ENCODE peak calls at places on chromosome 10, in nine cellular contexts. N is A549, A is tibial artery, M is tibial nerve, P is suprapubic skin, T is Peyer's patch, J is left ventricle myocardium inferior, V is upper lobe of right lung, W is body of pancreas. F is an unnamed sample.

GRCh38 chr10:78371118-78371517 is 337.5 kb downstream of the RPS24 start:
- DNase-seq in N (no peak), A (no peak), M (no peak), P (no peak), T (no peak), J (no peak), V (no peak), W (peak), F (peak)

GRCh38 chr10:133123050-133123745 is 35.5 kb downstream of the ADGRA1 start:
- DNase-seq in N (no peak), A (no peak), M (no peak), P (peak), T (no peak), J (no peak), V (no peak), W (no peak), F (no peak)

GRCh38 chr10:24349379-24350110 is 140.6 kb downstream of the KIAA1217 start:
- DNase-seq in N (no peak), A (no peak), M (no peak), P (no peak), T (no peak), J (no peak), V (no peak), W (no peak), F (no peak)

GRCh38 chr10:51960494-51960895 is 261.1 kb upstream of the CSTF2T start:
- DNase-seq in N (peak), A (no peak), M (no peak), P (no peak), T (no peak), J (no peak), V (no peak), W (peak), F (no peak)

GRCh38 chr10:110426294-110427153 is 71.2 kb upstream of the DUSP5 start:
- DNase-seq in N (peak), A (no peak), M (no peak), P (no peak), T (no peak), J (no peak), V (peak), W (peak), F (no peak)

GRCh38 chr10:128456271-128456670 is 330.0 kb upstream of the MKI67 start:
- DNase-seq in N (no peak), A (peak), M (no peak), P (no peak), T (no peak), J (no peak), V (no peak), W (no peak), F (no peak)

GRCh38 chr10:127200646-127201045 is 4.3 kb upstream of the INSYN2A start:
- DNase-seq in N (no peak), A (no peak), M (no peak), P (no peak), T (no peak), J (no peak), V (no peak), W (no peak), F (no peak)

GRCh38 chr10:51860257-51860656 is 160.9 kb upstream of the CSTF2T start:
- DNase-seq in N (no peak), A (peak), M (no peak), P (no peak), T (no peak), J (no peak), V (no peak), W (peak), F (no peak)

GRCh38 chr10:129329375-129330040 is 137.5 kb upstream of the MGMT start:
- DNase-seq in N (no peak), A (no peak), M (no peak), P (no peak), T (no peak), J (no peak), V (no peak), W (no peak), F (no peak)

GRCh38 chr10:100148353-100149211 is 37.2 kb downstream of the ERLIN1 start:
- DNase-seq in N (peak), A (no peak), M (no peak), P (no peak), T (no peak), J (no peak), V (no peak), W (no peak), F (no peak)

GRCh38 chr10:79488870-79489269 is 23.5 kb upstream of the EIF5AL1 start:
- DNase-seq in N (no peak), A (no peak), M (no peak), P (peak), T (no peak), J (no peak), V (no peak), W (no peak), F (no peak)

GRCh38 chr10:35379226-35380137 is 43.2 kb downstream of the CCNY start:
- DNase-seq in N (no peak), A (peak), M (no peak), P (no peak), T (peak), J (peak), V (no peak), W (peak), F (no peak)

GRCh38 chr10:58175990-58176910 is 91.4 kb downstream of the IPMK start:
- DNase-seq in N (no peak), A (no peak), M (no peak), P (no peak), T (no peak), J (no peak), V (no peak), W (no peak), F (no peak)

GRCh38 chr10:133445268-133445732 is 8.4 kb upstream of the SCART1 start:
- DNase-seq in N (no peak), A (no peak), M (no peak), P (peak), T (no peak), J (no peak), V (no peak), W (no peak), F (no peak)

GRCh38 chr10:72794260-72794659 is 99.3 kb upstream of the OIT3 start:
- DNase-seq in N (peak), A (no peak), M (no peak), P (no peak), T (no peak), J (no peak), V (no peak), W (no peak), F (no peak)

GRCh38 chr10:132571565-132572544 is 34.3 kb downstream of the INPP5A start:
- DNase-seq in N (peak), A (no peak), M (no peak), P (peak), T (peak), J (no peak), V (no peak), W (peak), F (no peak)

GRCh38 chr10:71719464-71720303 is at the start of gene C10orf105:
- DNase-seq in N (no peak), A (no peak), M (no peak), P (no peak), T (no peak), J (no peak), V (no peak), W (no peak), F (no peak)

GRCh38 chr10:4069491-4069890 is 284.5 kb upstream of the KLF6 start:
- DNase-seq in N (no peak), A (no peak), M (no peak), P (no peak), T (no peak), J (no peak), V (no peak), W (no peak), F (no peak)

GRCh38 chr10:69881202-69881601 is 79.5 kb downstream of the COL13A1 start:
- DNase-seq in N (no peak), A (no peak), M (no peak), P (no peak), T (no peak), J (no peak), V (no peak), W (no peak), F (no peak)

GRCh38 chr10:95295031-95295755 is 4.4 kb upstream of the PDLIM1 start:
- DNase-seq in N (no peak), A (peak), M (no peak), P (no peak), T (peak), J (peak), V (peak), W (peak), F (no peak)

GRCh38 chr10:64277536-64277935 is 756.3 kb downstream of the REEP3 start:
- DNase-seq in N (no peak), A (no peak), M (no peak), P (no peak), T (no peak), J (no peak), V (no peak), W (no peak), F (no peak)

GRCh38 chr10:128625926-128626325 is 499.7 kb upstream of the MKI67 start:
- DNase-seq in N (no peak), A (no peak), M (no peak), P (peak), T (no peak), J (no peak), V (no peak), W (no peak), F (no peak)

GRCh38 chr10:78856421-78856820 is 212.3 kb upstream of the ZMIZ1 start:
- DNase-seq in N (no peak), A (no peak), M (no peak), P (no peak), T (no peak), J (peak), V (no peak), W (peak), F (no peak)

GRCh38 chr10:102850025-102850518 is 4.0 kb upstream of the BORCS7 start:
- DNase-seq in N (no peak), A (no peak), M (no peak), P (no peak), T (no peak), J (no peak), V (no peak), W (no peak), F (no peak)

GRCh38 chr10:42646692-42647640 is 8.6 kb upstream of the ZNF33B start:
- DNase-seq in N (no peak), A (no peak), M (no peak), P (no peak), T (no peak), J (no peak), V (no peak), W (peak), F (no peak)

GRCh38 chr10:126734957-126735356 is 64.5 kb upstream of the C10orf90 start:
- DNase-seq in N (no peak), A (no peak), M (no peak), P (no peak), T (no peak), J (no peak), V (no peak), W (no peak), F (no peak)

GRCh38 chr10:43120948-43121290 is 17.3 kb upstream of the CSGALNACT2 start:
- DNase-seq in N (no peak), A (peak), M (no peak), P (no peak), T (peak), J (no peak), V (peak), W (peak), F (no peak)

GRCh38 chr10:4526426-4526825 is 299.6 kb upstream of the AKR1E2 start:
- DNase-seq in N (no peak), A (no peak), M (no peak), P (no peak), T (no peak), J (no peak), V (no peak), W (no peak), F (no peak)

GRCh38 chr10:116740971-116741370 is 1.4 kb downstream of the HSPA12A start:
- DNase-seq in N (no peak), A (no peak), M (no peak), P (no peak), T (no peak), J (no peak), V (no peak), W (no peak), F (no peak)

GRCh38 chr10:102120987-102121738 is 995 bp upstream of the LDB1 start:
- DNase-seq in N (no peak), A (peak), M (peak), P (no peak), T (peak), J (peak), V (peak), W (peak), F (no peak)

GRCh38 chr10:48365668-48366067 is 59.2 kb downstream of the MAPK8 start:
- DNase-seq in N (no peak), A (no peak), M (no peak), P (no peak), T (no peak), J (no peak), V (no peak), W (no peak), F (no peak)

GRCh38 chr10:24518981-24519597 is 204.6 kb downstream of the ARHGAP21 start:
- DNase-seq in N (peak), A (peak), M (peak), P (no peak), T (peak), J (peak), V (no peak), W (peak), F (peak)

GRCh38 chr10:132408367-132408781 is 11.4 kb downstream of the PWWP2B start:
- DNase-seq in N (no peak), A (no peak), M (no peak), P (no peak), T (peak), J (no peak), V (peak), W (peak), F (no peak)

GRCh38 chr10:56269181-56269580 is 91.9 kb downstream of the ZWINT start:
- DNase-seq in N (peak), A (no peak), M (no peak), P (no peak), T (no peak), J (no peak), V (no peak), W (no peak), F (no peak)

GRCh38 chr10:90787906-90788491 is 69.8 kb downstream of the HTR7 start:
- DNase-seq in N (peak), A (no peak), M (no peak), P (no peak), T (peak), J (no peak), V (no peak), W (peak), F (no peak)

GRCh38 chr10:93554760-93555432 is 11.6 kb upstream of the FFAR4 start:
- DNase-seq in N (peak), A (peak), M (peak), P (no peak), T (peak), J (peak), V (peak), W (peak), F (peak)

GRCh38 chr10:75400769-75401568 is 595 bp downstream of the ZNF503 start:
- DNase-seq in N (peak), A (peak), M (peak), P (peak), T (peak), J (peak), V (peak), W (peak), F (no peak)

GRCh38 chr10:116910924-116911323 is 61.6 kb downstream of the ENO4 start:
- DNase-seq in N (no peak), A (no peak), M (no peak), P (no peak), T (no peak), J (no peak), V (no peak), W (no peak), F (no peak)

GRCh38 chr10:8043569-8044306 is 10.8 kb upstream of the GATA3 start:
- DNase-seq in N (no peak), A (no peak), M (no peak), P (no peak), T (no peak), J (no peak), V (no peak), W (no peak), F (no peak)

DNA sequence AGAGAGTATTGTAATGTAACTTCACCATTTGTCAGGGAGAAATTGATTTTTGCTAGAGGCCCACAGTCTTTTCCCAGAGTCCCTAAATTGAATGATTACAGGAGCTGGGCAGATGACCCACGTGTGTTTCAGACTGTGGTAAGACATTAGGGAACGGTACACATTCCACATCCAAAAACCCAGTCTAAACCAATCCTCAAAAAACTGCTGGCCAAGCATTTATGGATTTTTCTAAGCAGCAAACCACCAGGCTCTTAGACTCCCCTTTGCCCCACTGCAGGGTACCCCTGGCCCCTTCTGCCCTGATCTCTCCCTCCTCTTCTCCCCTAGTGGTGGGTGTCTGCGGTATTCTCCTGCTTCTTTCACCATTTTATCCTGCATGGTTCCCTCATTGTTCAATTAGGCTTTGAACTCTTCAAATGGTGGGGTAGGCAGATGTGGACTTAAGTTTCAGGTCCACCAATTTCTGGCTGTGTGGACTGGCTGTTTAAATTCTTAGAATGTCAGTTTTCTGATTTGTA is 135.5 kb upstream of the SORCS3 start:
- DNase-seq in N (no peak), A (no peak), M (no peak), P (no peak), T (no peak), J (no peak), V (no peak), W (no peak), F (no peak)
- TF ChIP-seq CTCF in N (no peak), A (no peak), M (no peak), P (no peak), T (no peak), J (no peak), V (no peak), W (no peak), F (no peak)

DNA sequence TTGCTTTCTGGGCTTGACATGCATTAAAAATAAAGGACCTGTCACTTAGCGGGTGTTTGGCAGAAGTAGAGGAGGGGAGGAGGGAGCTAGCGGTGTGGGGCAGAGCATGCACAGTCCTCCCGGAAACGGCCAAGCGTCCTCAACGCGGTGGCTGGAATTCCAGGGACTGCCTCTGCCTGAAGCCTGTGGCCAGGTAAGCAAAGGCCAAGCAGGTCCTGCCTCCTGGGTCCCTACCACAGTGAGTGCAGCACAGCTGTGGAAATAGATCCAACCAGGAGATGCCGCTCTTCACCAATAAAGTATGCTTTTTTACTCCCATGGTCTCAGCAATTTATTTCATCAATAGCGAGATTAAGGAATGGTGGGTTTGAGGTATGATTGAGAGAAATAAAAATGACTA is 323.4 kb downstream of the WDR37 start:
- DNase-seq in N (no peak), A (no peak), M (no peak), P (peak), T (peak), J (no peak), V (no peak), W (no peak), F (no peak)
- TF ChIP-seq CTCF in N (no peak), A (no peak), M (no peak), P (no peak), T (no peak), J (no peak), V (no peak), W (peak), F (no peak)

GRCh38 chr10:84256510-84257342 is 11.9 kb downstream of the RGR start:
- DNase-seq in N (peak), A (no peak), M (peak), P (no peak), T (peak), J (peak), V (peak), W (peak), F (no peak)
- TF ChIP-seq CTCF in N (peak), A (peak), M (peak), P (peak), T (no peak), J (peak), V (peak), W (peak), F (peak)

GRCh38 chr10:61744469-61744868 is 81.7 kb downstream of the CABCOCO1 start:
- DNase-seq in N (peak), A (no peak), M (no peak), P (no peak), T (no peak), J (no peak), V (no peak), W (no peak), F (no peak)
- TF ChIP-seq CTCF in N (peak), A (no peak), M (no peak), P (no peak), T (no peak), J (no peak), V (no peak), W (no peak), F (peak)